ENCODE peak calls at places on chromosome 9, in nine cellular contexts. R, G, H, Y, W, D, Z, T and M are unnamed samples.

GRCh38 chr9:125284855-125285254 is 23.2 kb downstream of the GAPVD1 start:
- DNase-seq in R (no peak), G (peak), H (no peak), Y (no peak), W (no peak), D (no peak), Z (no peak), T (no peak), M (no peak)

GRCh38 chr9:89677696-89678393 is 73.0 kb downstream of the GADD45G start:
- DNase-seq in R (no peak), G (no peak), H (no peak), Y (no peak), W (peak), D (peak), Z (peak), T (no peak), M (no peak)

GRCh38 chr9:35905912-35906679 is at the start of gene HRCT1:
- DNase-seq in R (peak), G (peak), H (peak), Y (peak), W (peak), D (no peak), Z (peak), T (no peak), M (no peak)

GRCh38 chr9:109574061-109574882 is 76.2 kb upstream of the PTPN3 start:
- DNase-seq in R (peak), G (peak), H (no peak), Y (no peak), W (no peak), D (peak), Z (peak), T (no peak), M (peak)

GRCh38 chr9:81035171-81035570 is 654.2 kb downstream of the TLE1 start:
- DNase-seq in R (no peak), G (no peak), H (no peak), Y (no peak), W (no peak), D (no peak), Z (peak), T (no peak), M (no peak)

GRCh38 chr9:114696814-114697544 is 15.0 kb upstream of the TEX48 start:
- DNase-seq in R (no peak), G (no peak), H (no peak), Y (no peak), W (no peak), D (no peak), Z (peak), T (no peak), M (no peak)

GRCh38 chr9:126148523-126148870 is 178.1 kb upstream of the MVB12B start:
- DNase-seq in R (no peak), G (no peak), H (no peak), Y (no peak), W (peak), D (no peak), Z (no peak), T (no peak), M (no peak)

GRCh38 chr9:89421595-89421994 is 76.3 kb downstream of the SEMA4D start:
- DNase-seq in R (no peak), G (no peak), H (no peak), Y (no peak), W (no peak), D (no peak), Z (no peak), T (no peak), M (no peak)

GRCh38 chr9:89870207-89870606 is 265.4 kb downstream of the GADD45G start:
- DNase-seq in R (no peak), G (no peak), H (no peak), Y (no peak), W (peak), D (no peak), Z (peak), T (no peak), M (no peak)

GRCh38 chr9:113620377-113621161 is 157.0 kb downstream of the RGS3 start:
- DNase-seq in R (peak), G (peak), H (peak), Y (peak), W (peak), D (peak), Z (peak), T (no peak), M (no peak)

GRCh38 chr9:95088421-95089161 is 228.9 kb downstream of the FANCC start:
- DNase-seq in R (no peak), G (no peak), H (no peak), Y (peak), W (no peak), D (no peak), Z (no peak), T (no peak), M (no peak)
- TF ChIP-seq CTCF in R (no peak), G (no peak), H (no peak), Y (no peak), W (no peak), D (no peak), Z (no peak), T (no peak), M (no peak)

GRCh38 chr9:120759755-120760400 is 33.3 kb downstream of the FBXW2 start:
- DNase-seq in R (no peak), G (no peak), H (no peak), Y (no peak), W (no peak), D (no peak), Z (no peak), T (no peak), M (no peak)
- H3K27ac ChIP-seq in R (no peak), G (no peak), H (no peak), Y (no peak), W (no peak), D (no peak), Z (no peak), T (no peak), M (peak)

GRCh38 chr9:122379340-122379739 is 8.5 kb downstream of the PTGS1 start:
- DNase-seq in R (no peak), G (no peak), H (no peak), Y (no peak), W (no peak), D (peak), Z (no peak), T (no peak), M (no peak)
- TF ChIP-seq CTCF in R (peak), G (peak), H (peak), Y (no peak), W (no peak), D (peak), Z (peak), T (no peak), M (no peak)

GRCh38 chr9:86303316-86303975 is 21.1 kb upstream of the ISCA1 start:
- DNase-seq in R (no peak), G (no peak), H (no peak), Y (no peak), W (no peak), D (peak), Z (no peak), T (peak), M (no peak)
- H3K27ac ChIP-seq in R (no peak), G (no peak), H (peak), Y (no peak), W (no peak), D (peak), Z (no peak), T (no peak), M (no peak)

DNA sequence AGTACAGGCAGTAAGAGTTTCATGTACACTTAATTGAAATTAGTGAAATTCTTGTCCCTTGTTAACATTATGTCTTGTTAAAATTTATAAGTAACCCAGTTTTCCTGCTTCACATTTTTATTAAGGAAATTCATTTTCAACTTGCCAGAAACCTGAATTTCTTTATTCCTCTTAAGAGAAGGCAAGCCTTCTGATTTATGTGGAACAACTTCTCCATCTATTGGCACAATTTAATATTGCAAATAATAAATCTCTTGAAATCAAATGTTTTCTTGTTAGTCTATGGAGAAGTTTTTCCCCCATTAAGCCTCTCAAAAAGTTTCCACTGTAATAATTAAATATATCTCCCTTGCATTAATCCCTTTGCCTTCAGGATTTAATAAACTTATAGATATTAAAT is 33.8 kb upstream of the ACO1 start:
- DNase-seq in R (peak), G (no peak), H (no peak), Y (no peak), W (no peak), D (peak), Z (peak), T (no peak), M (no peak)
- TF ChIP-seq CTCF in R (peak), G (peak), H (peak), Y (peak), W (no peak), D (peak), Z (peak), T (peak), M (peak)